ENCODE peak calls at places on chromosomes 12 and 14, in seven cellular contexts. S, E, Y, D, L, P and V are unnamed samples. For H3K27me3, the result is how much of the 10 kb centered on the place peaks cover.

GRCh38 chr12:54390668-54391551 is 6.4 kb upstream of the ZNF385A start:
- DNase-seq in S (no peak), E (no peak), Y (peak), D (no peak), L (no peak), P (no peak), V (no peak)

GRCh38 chr12:14396071-14396470 is 30.6 kb downstream of the ATF7IP start:
- DNase-seq in S (no peak), E (no peak), Y (peak), D (no peak), L (no peak), P (no peak), V (no peak)

GRCh38 chr12:55727643-55728184 is 1.1 kb downstream of the CD63 start:
- DNase-seq in S (peak), E (peak), Y (no peak), D (no peak), L (peak), P (no peak), V (no peak)

GRCh38 chr14:57060276-57060956 is 208.3 kb downstream of the EXOC5 start:
- DNase-seq in S (no peak), E (no peak), Y (no peak), D (no peak), L (no peak), P (no peak), V (no peak)

GRCh38 chr12:118743896-118744700 is 237.2 kb upstream of the SRRM4 start:
- DNase-seq in S (no peak), E (no peak), Y (no peak), D (no peak), L (no peak), P (no peak), V (no peak)

GRCh38 chr12:116135209-116135930 is 142.1 kb downstream of the MED13L start:
- DNase-seq in S (no peak), E (no peak), Y (no peak), D (no peak), L (no peak), P (no peak), V (no peak)

GRCh38 chr12:84550518-84550917 is 362.1 kb downstream of the SLC6A15 start:
- DNase-seq in S (no peak), E (no peak), Y (no peak), D (no peak), L (no peak), P (no peak), V (no peak)

GRCh38 chr14:49424436-49425331 is 161.5 kb downstream of the RPS29 start:
- DNase-seq in S (no peak), E (no peak), Y (no peak), D (no peak), L (no peak), P (no peak), V (no peak)

GRCh38 chr12:63821781-63822251 is 22.7 kb upstream of the SRGAP1 start:
- DNase-seq in S (peak), E (no peak), Y (no peak), D (no peak), L (no peak), P (no peak), V (peak)

DNA sequence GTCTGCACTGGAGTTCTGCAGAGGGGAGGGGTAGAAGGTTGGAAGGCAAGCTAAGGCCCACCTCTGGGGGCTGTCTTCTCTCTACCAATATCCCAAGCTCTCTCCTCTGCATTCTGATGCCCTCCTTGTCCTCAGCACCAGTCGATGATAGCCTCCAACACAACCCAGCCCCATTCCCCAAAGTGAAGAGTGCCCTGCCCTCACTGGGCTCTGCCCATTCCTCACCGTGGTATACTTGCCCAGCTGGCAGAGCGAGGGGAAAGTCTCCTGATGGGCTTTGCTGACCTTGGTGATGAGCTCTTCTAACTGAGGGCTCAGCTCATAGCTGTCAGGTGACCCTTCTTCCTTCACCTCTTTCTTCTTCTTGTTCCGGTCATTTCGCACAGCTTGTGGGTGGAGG is 7.2 kb upstream of the ITGB7 start:
- DNase-seq in S (no peak), E (no peak), Y (no peak), D (no peak), L (no peak), P (no peak), V (no peak)
- H3K4me3 ChIP-seq in S (peak), E (no peak), Y (no peak), D (no peak), L (no peak), P (no peak), V (no peak)

GRCh38 chr12:52349196-52349595 is 18.1 kb downstream of the KRT85 start:
- DNase-seq in S (no peak), E (no peak), Y (no peak), D (peak), L (no peak), P (no peak), V (no peak)

GRCh38 chr12:52350786-52351185 is 16.5 kb downstream of the KRT85 start:
- DNase-seq in S (no peak), E (no peak), Y (no peak), D (no peak), L (no peak), P (no peak), V (no peak)

GRCh38 chr12:52351196-52352059 is 15.9 kb downstream of the KRT85 start:
- DNase-seq in S (no peak), E (no peak), Y (peak), D (no peak), L (no peak), P (no peak), V (no peak)

GRCh38 chr12:52347546-52348510 is 19.5 kb downstream of the KRT85 start:
- DNase-seq in S (no peak), E (no peak), Y (no peak), D (peak), L (no peak), P (no peak), V (no peak)

DNA sequence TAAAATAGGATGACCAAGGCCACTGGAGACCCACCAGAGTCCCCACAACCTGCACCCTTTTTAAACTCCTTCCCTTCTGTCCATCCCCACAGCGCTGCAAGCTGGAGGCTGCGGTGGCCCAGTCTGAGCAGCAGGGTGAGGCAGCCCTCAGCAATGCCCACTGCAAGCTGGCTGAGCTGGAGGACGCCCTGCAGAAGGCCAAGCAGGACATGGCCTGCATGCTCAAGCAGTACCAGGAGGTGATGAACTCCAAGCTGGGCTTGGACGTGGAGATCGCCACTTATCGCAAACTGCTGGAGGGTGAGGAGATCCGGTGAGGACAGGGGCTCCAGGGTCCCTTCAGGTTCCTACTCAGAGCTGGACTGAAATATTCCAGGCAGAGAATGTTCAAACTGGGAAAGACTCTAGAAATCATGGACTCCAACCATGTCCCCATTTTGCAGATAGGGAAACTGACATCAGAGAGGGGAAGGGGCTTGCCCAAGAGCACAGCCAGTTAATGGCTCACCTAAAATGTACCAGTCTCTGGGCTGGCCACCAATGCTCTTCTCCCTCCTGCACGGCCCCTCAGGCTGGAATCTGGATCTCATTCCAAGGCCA is 17.2 kb downstream of the KRT85 start:
- DNase-seq in S (no peak), E (no peak), Y (no peak), D (peak), L (no peak), P (no peak), V (no peak)
- H3K27me3 ChIP-seq in S (under half), E (under half), Y (under half), D (under half), L (under half), P (under half), V (under half)

DNA sequence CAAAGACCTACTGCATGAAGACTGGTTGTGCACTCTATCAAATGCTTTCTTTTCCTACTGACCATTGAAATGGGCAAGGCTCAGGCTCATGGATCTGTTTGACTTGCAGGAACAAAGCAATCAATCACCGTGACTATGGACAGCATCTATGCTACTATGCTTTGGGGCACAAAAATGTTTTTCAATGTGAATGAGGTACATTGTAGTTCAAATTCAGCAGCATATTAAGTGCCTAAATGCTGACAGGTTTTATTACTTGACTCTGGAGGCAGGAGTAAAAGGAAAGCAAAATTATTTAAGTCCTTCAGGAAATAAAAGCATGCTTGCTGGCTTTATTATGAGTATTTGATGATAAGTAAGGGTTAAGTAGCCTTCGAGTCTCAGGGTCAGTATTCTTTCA is 43.3 kb upstream of the GTF2A1 start:
- DNase-seq in S (no peak), E (no peak), Y (no peak), D (no peak), L (no peak), P (no peak), V (no peak)
- H3K4me3 ChIP-seq in S (no peak), E (no peak), Y (no peak), D (no peak), L (no peak), P (no peak), V (no peak)

GRCh38 chr14:97410667-97411286 is 613.6 kb downstream of the VRK1 start:
- DNase-seq in S (no peak), E (no peak), Y (no peak), D (no peak), L (no peak), P (no peak), V (no peak)
- H3K27me3 ChIP-seq in S (half or more), E (half or more), Y (under half), D (half or more), L (under half), P (under half), V (half or more)

GRCh38 chr14:104681689-104682074 is 7.7 kb upstream of the INF2 start:
- DNase-seq in S (peak), E (peak), Y (no peak), D (peak), L (peak), P (no peak), V (peak)
- H3K4me3 ChIP-seq in S (peak), E (peak), Y (no peak), D (peak), L (no peak), P (peak), V (no peak)

GRCh38 chr12:41334390-41334789 is 146.3 kb downstream of the PDZRN4 start:
- DNase-seq in S (no peak), E (no peak), Y (no peak), D (no peak), L (no peak), P (no peak), V (no peak)

GRCh38 chr12:41336041-41336552 is 148.0 kb downstream of the PDZRN4 start:
- DNase-seq in S (no peak), E (no peak), Y (no peak), D (no peak), L (no peak), P (no peak), V (no peak)

GRCh38 chr12:41339784-41340183 is 151.7 kb downstream of the PDZRN4 start:
- DNase-seq in S (no peak), E (no peak), Y (no peak), D (no peak), L (no peak), P (no peak), V (no peak)

DNA sequence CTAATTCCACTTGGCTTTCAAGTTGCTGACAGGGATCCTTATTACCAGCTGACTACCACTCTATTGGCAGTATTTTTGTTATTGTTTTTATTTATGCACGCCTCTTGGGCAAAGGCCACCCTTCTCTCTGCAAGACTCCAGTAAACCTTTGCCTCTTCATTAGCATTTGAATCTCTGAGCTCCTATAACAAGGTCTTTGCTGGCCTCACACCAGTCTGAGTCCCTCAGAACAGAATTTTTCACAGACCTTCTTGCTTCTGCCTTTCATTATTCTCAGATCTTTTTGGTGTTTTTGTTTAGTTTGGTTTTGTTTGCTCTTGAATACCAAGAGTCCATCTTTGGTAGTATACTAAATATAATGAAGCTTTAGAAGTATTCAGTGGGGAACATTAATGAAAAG is 145.9 kb downstream of the PDZRN4 start:
- DNase-seq in S (no peak), E (no peak), Y (no peak), D (no peak), L (no peak), P (no peak), V (no peak)
- H3K27me3 ChIP-seq in S (under half), E (under half), Y (under half), D (under half), L (under half), P (under half), V (under half)

GRCh38 chr12:16603265-16603915 is 2.6 kb downstream of the LMO3 start:
- DNase-seq in S (no peak), E (no peak), Y (no peak), D (no peak), L (no peak), P (no peak), V (no peak)
- H3K4me3 ChIP-seq in S (peak), E (peak), Y (no peak), D (no peak), L (no peak), P (no peak), V (no peak)

DNA sequence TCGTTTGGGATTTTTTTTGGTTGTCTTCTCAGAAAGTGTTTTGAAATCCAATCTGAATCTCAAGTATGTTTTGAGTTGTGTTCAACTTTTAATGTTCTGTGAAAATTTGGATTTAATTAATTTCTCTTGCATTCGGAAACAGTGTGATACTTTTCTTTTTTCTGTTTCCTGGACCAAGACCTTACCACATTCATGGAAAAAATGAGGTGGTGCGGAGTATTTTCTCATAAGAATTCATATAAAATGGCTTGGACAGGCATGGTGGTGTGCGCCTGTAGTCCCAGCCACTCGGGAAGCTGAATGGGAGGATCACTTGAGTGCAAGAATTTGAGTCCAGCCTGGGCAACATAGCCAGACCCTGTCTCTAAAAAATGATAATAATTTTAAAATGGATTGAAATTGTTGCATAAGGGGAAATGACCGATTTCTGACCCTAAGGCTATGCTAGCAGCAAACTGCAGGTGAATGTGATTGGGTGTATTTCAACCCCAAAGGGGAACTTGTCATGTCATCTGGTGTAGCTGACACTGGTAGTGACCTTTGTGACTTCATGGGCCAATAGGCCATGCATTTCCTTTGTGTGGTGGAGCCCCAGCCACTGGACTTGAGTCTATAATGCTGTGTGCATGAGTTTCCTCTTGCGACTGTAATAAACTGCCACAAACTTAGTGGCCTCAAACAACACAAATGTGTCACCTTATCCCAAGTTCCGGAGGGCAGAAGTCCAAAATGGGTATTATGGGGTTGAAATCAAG is 123.5 kb upstream of the RFLNA start:
- DNase-seq in S (no peak), E (no peak), Y (no peak), D (no peak), L (no peak), P (no peak), V (no peak)
- H3K27me3 ChIP-seq in S (under half), E (under half), Y (under half), D (under half), L (under half), P (under half), V (under half)